ENCODE peak calls at places on chromosomes 1 and 21, in five cellular contexts. S is naive thymus-derived CD8-positive, alpha-beta T cell; C is PC-9; K is suprapubic skin; A is EL. T is an unnamed sample.

GRCh38 chr21:46024983-46025860 is 43.7 kb downstream of the COL6A1 start:
- DNase-seq in S (no peak), C (no peak), K (no peak), A (peak; percentile 66), T (no peak)

GRCh38 chr1:172914517-172915144 is 136.1 kb downstream of the TNFSF18 start:
- DNase-seq in S (no peak), C (no peak), K (no peak), A (peak; percentile 66), T (no peak)

GRCh38 chr1:75630004-75630403 is 19.1 kb upstream of the SLC44A5 start:
- DNase-seq in S (no peak), C (no peak), K (no peak), A (no peak), T (no peak)

GRCh38 chr1:104648269-104648691 is 898.6 kb downstream of the AMY1C start:
- DNase-seq in S (no peak), C (no peak), K (no peak), A (no peak), T (no peak)

GRCh38 chr1:159798893-159799292 is 3.3 kb upstream of the FCRL6 start:
- DNase-seq in S (no peak), C (peak; percentile 61), K (no peak), A (peak; percentile 90), T (peak; percentile 82)

GRCh38 chr1:235954306-235955283 is 87.9 kb upstream of the LYST start:
- DNase-seq in S (no peak), C (no peak), K (no peak), A (peak; percentile 36), T (no peak)

GRCh38 chr1:237901284-237901870 is 10.7 kb upstream of the ZP4 start:
- DNase-seq in S (no peak), C (no peak), K (no peak), A (peak; percentile 36), T (no peak)

GRCh38 chr1:37851782-37852210 is 7.6 kb downstream of the MTF1 start:
- DNase-seq in S (no peak), C (no peak), K (no peak), A (no peak), T (no peak)

GRCh38 chr1:6873298-6874015 is 88.2 kb downstream of the CAMTA1 start:
- DNase-seq in S (no peak), C (no peak), K (no peak), A (no peak), T (no peak)

GRCh38 chr1:53501065-53502005 is 42.1 kb downstream of the DMRTB1 start:
- DNase-seq in S (no peak), C (no peak), K (no peak), A (no peak), T (no peak)

GRCh38 chr1:151158311-151158710 is 1.9 kb downstream of the TNFAIP8L2 start:
- DNase-seq in S (no peak), C (no peak), K (no peak), A (no peak), T (no peak)

GRCh38 chr1:21384620-21385019 is 55.3 kb upstream of the NBPF3 start:
- DNase-seq in S (no peak), C (peak; percentile 50), K (no peak), A (no peak), T (no peak)